ENCODE peak calls at places on chromosomes 16 and 17, in seven cellular contexts. One of them, this sample, is unnamed.

GRCh38 chr16:80948886-80949502 is 57.7 kb downstream of the CMC2 start:
- DNase-seq in sigmoid colon: no peak
- DNase-seq in HL-60: no peak
- DNase-seq in cardiac muscle cell: peak; percentile 54
- DNase-seq in endodermal cell: peak; percentile 93
- DNase-seq in kidney: no peak
- DNase-seq in lower lobe of right lung: peak; percentile 61
- DNase-seq in this sample: no peak

GRCh38 chr17:75181608-75182318 is 996 bp downstream of the SUMO2 start:
- DNase-seq in kidney: no peak
- DNase-seq in HL-60: no peak
- DNase-seq in endodermal cell: no peak
- DNase-seq in sigmoid colon: no peak
- DNase-seq in lower lobe of right lung: peak; percentile 51
- DNase-seq in cardiac muscle cell: peak; percentile 15
- DNase-seq in this sample: no peak

GRCh38 chr17:54947396-54947795 is 21.1 kb downstream of the COX11 start:
- DNase-seq in kidney: no peak
- DNase-seq in lower lobe of right lung: no peak
- DNase-seq in endodermal cell: no peak
- DNase-seq in sigmoid colon: no peak
- DNase-seq in cardiac muscle cell: no peak
- DNase-seq in HL-60: peak; percentile 47
- DNase-seq in this sample: no peak

GRCh38 chr16:5678371-5678770 is 580.8 kb upstream of the EEF2KMT start:
- DNase-seq in cardiac muscle cell: peak; percentile 70
- DNase-seq in kidney: no peak
- DNase-seq in lower lobe of right lung: no peak
- DNase-seq in endodermal cell: peak; percentile 88
- DNase-seq in HL-60: no peak
- DNase-seq in sigmoid colon: no peak
- DNase-seq in this sample: no peak

GRCh38 chr16:53829186-53829747 is 125.3 kb downstream of the FTO start:
- DNase-seq in HL-60: no peak
- DNase-seq in kidney: no peak
- DNase-seq in endodermal cell: no peak
- DNase-seq in cardiac muscle cell: no peak
- DNase-seq in sigmoid colon: no peak
- DNase-seq in lower lobe of right lung: no peak
- DNase-seq in this sample: no peak

GRCh38 chr17:73952498-73953205 is 250.8 kb upstream of the RPL38 start:
- DNase-seq in HL-60: no peak
- DNase-seq in sigmoid colon: no peak
- DNase-seq in cardiac muscle cell: peak; percentile 75
- DNase-seq in endodermal cell: peak; percentile 90
- DNase-seq in kidney: peak; percentile 67
- DNase-seq in lower lobe of right lung: peak; percentile 56
- DNase-seq in this sample: no peak

GRCh38 chr16:73232555-73233422 is 184.9 kb upstream of the ZFHX3 start:
- DNase-seq in sigmoid colon: peak; percentile 84
- DNase-seq in endodermal cell: peak; percentile 63
- DNase-seq in cardiac muscle cell: no peak
- DNase-seq in lower lobe of right lung: no peak
- DNase-seq in kidney: no peak
- DNase-seq in HL-60: no peak
- DNase-seq in this sample: peak; percentile 82

GRCh38 chr16:57689772-57690558 is 4.6 kb upstream of the DRC7 start:
- DNase-seq in endodermal cell: no peak
- DNase-seq in cardiac muscle cell: peak; percentile 18
- DNase-seq in kidney: no peak
- DNase-seq in lower lobe of right lung: no peak
- DNase-seq in sigmoid colon: peak; percentile 42
- DNase-seq in HL-60: peak; percentile 100
- DNase-seq in this sample: no peak

GRCh38 chr16:81586421-81586820 is 141.8 kb downstream of the CMIP start:
- DNase-seq in endodermal cell: no peak
- DNase-seq in lower lobe of right lung: no peak
- DNase-seq in HL-60: no peak
- DNase-seq in kidney: peak; percentile 4
- DNase-seq in sigmoid colon: no peak
- DNase-seq in cardiac muscle cell: peak; percentile 35
- DNase-seq in this sample: no peak

GRCh38 chr16:53041196-53041977 is 11.3 kb downstream of the CHD9NB start:
- DNase-seq in sigmoid colon: peak; percentile 87
- DNase-seq in HL-60: no peak
- DNase-seq in endodermal cell: peak; percentile 68
- DNase-seq in lower lobe of right lung: no peak
- DNase-seq in cardiac muscle cell: no peak
- DNase-seq in kidney: peak; percentile 84
- DNase-seq in this sample: no peak

GRCh38 chr17:21355586-21355985 is 20.6 kb upstream of the KCNJ12 start:
- DNase-seq in sigmoid colon: no peak
- DNase-seq in endodermal cell: no peak
- DNase-seq in kidney: peak; percentile 30
- DNase-seq in cardiac muscle cell: no peak
- DNase-seq in lower lobe of right lung: peak; percentile 24
- DNase-seq in HL-60: no peak
- DNase-seq in this sample: no peak

GRCh38 chr17:77455111-77455877 is 314.5 kb downstream of the SEC14L1 start:
- DNase-seq in endodermal cell: no peak
- DNase-seq in cardiac muscle cell: no peak
- DNase-seq in HL-60: no peak
- DNase-seq in sigmoid colon: no peak
- DNase-seq in lower lobe of right lung: no peak
- DNase-seq in kidney: no peak
- DNase-seq in this sample: no peak

GRCh38 chr16:9946022-9946720 is 236.1 kb downstream of the GRIN2A start:
- DNase-seq in lower lobe of right lung: no peak
- DNase-seq in kidney: no peak
- DNase-seq in cardiac muscle cell: no peak
- DNase-seq in endodermal cell: peak; percentile 62
- DNase-seq in HL-60: no peak
- DNase-seq in sigmoid colon: no peak
- DNase-seq in this sample: no peak

GRCh38 chr17:47204722-47205418 is 4.3 kb upstream of the MYL4 start:
- DNase-seq in endodermal cell: no peak
- DNase-seq in kidney: no peak
- DNase-seq in lower lobe of right lung: no peak
- DNase-seq in cardiac muscle cell: no peak
- DNase-seq in HL-60: no peak
- DNase-seq in sigmoid colon: no peak
- DNase-seq in this sample: no peak
- H3K4me3 ChIP-seq in endodermal cell: no peak overlapping the region
- H3K4me3 ChIP-seq in kidney: no peak overlapping the region
- H3K4me3 ChIP-seq in lower lobe of right lung: peak overlapping the region; percentile 10
- H3K4me3 ChIP-seq in cardiac muscle cell: no peak overlapping the region
- H3K4me3 ChIP-seq in HL-60: no peak overlapping the region
- H3K4me3 ChIP-seq in sigmoid colon: no peak overlapping the region
- H3K4me3 ChIP-seq in this sample: no peak overlapping the region

GRCh38 chr17:43431741-43432523 is 33.1 kb downstream of the ARL4D start:
- DNase-seq in HL-60: no peak
- DNase-seq in lower lobe of right lung: no peak
- DNase-seq in sigmoid colon: peak; percentile 75
- DNase-seq in kidney: peak; percentile 4
- DNase-seq in cardiac muscle cell: no peak
- DNase-seq in endodermal cell: no peak
- DNase-seq in this sample: no peak
- H3K4me3 ChIP-seq in HL-60: no peak overlapping the region
- H3K4me3 ChIP-seq in lower lobe of right lung: no peak overlapping the region
- H3K4me3 ChIP-seq in sigmoid colon: no peak overlapping the region
- H3K4me3 ChIP-seq in kidney: no peak overlapping the region
- H3K4me3 ChIP-seq in cardiac muscle cell: no peak overlapping the region
- H3K4me3 ChIP-seq in endodermal cell: no peak overlapping the region
- H3K4me3 ChIP-seq in this sample: no peak overlapping the region

GRCh38 chr17:7631398-7632380 is 1.8 kb downstream of the SHBG start:
- DNase-seq in endodermal cell: no peak
- DNase-seq in kidney: no peak
- DNase-seq in sigmoid colon: no peak
- DNase-seq in HL-60: no peak
- DNase-seq in lower lobe of right lung: no peak
- DNase-seq in cardiac muscle cell: no peak
- DNase-seq in this sample: no peak

GRCh38 chr17:7633093-7633492 is 3.2 kb downstream of the SHBG start:
- DNase-seq in sigmoid colon: no peak
- DNase-seq in cardiac muscle cell: no peak
- DNase-seq in endodermal cell: peak; percentile 69
- DNase-seq in kidney: no peak
- DNase-seq in HL-60: no peak
- DNase-seq in lower lobe of right lung: no peak
- DNase-seq in this sample: no peak

GRCh38 chr17:7632492-7632894 is 2.6 kb downstream of the SHBG start:
- DNase-seq in lower lobe of right lung: peak; percentile 48
- DNase-seq in kidney: no peak
- DNase-seq in cardiac muscle cell: peak; percentile 66
- DNase-seq in sigmoid colon: no peak
- DNase-seq in HL-60: no peak
- DNase-seq in endodermal cell: peak; percentile 88
- DNase-seq in this sample: no peak

GRCh38 chr17:7636192-7636591 is 6.3 kb downstream of the SHBG start:
- DNase-seq in lower lobe of right lung: no peak
- DNase-seq in kidney: no peak
- DNase-seq in sigmoid colon: no peak
- DNase-seq in endodermal cell: peak; percentile 52
- DNase-seq in cardiac muscle cell: no peak
- DNase-seq in HL-60: no peak
- DNase-seq in this sample: no peak

DNA sequence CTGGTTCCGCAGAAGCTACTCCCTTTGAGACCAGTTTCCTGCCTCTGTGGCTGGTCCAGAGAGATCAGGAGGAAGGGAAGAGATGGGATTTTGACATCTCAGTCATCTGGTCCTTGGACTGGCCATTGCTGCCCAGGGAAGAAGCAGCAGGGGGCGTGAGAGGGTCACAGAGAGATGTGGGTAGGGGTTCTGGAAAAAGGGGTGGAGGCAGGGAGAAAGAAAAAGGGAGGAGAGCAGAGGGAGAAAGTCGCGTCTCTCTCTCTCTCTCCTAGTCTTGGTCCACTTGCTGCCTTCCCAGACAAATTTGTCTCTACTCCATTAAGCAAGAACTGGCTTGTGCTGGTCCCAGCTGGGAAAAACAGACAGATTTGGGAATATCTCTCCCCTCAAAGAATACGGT is 4.4 kb downstream of the SHBG start:
- DNase-seq in sigmoid colon: no peak
- DNase-seq in endodermal cell: peak; percentile 97
- DNase-seq in lower lobe of right lung: no peak
- DNase-seq in kidney: peak; percentile 80
- DNase-seq in cardiac muscle cell: peak; percentile 87
- DNase-seq in HL-60: no peak
- DNase-seq in this sample: no peak
- H3K4me3 ChIP-seq in sigmoid colon: no peak overlapping the region
- H3K4me3 ChIP-seq in endodermal cell: no peak overlapping the region
- H3K4me3 ChIP-seq in lower lobe of right lung: no peak overlapping the region
- H3K4me3 ChIP-seq in kidney: no peak overlapping the region
- H3K4me3 ChIP-seq in cardiac muscle cell: no peak overlapping the region
- H3K4me3 ChIP-seq in HL-60: no peak overlapping the region
- H3K4me3 ChIP-seq in this sample: no peak overlapping the region

GRCh38 chr17:49968380-49969133 is 433 bp upstream of the DLX4 start:
- DNase-seq in lower lobe of right lung: peak; percentile 87
- DNase-seq in kidney: peak; percentile 88
- DNase-seq in HL-60: peak; percentile 82
- DNase-seq in endodermal cell: peak; percentile 98
- DNase-seq in cardiac muscle cell: peak; percentile 83
- DNase-seq in sigmoid colon: no peak
- DNase-seq in this sample: peak; percentile 22

GRCh38 chr17:49967621-49968379 is 1.2 kb upstream of the DLX4 start:
- DNase-seq in kidney: no peak
- DNase-seq in lower lobe of right lung: no peak
- DNase-seq in sigmoid colon: no peak
- DNase-seq in endodermal cell: no peak
- DNase-seq in cardiac muscle cell: no peak
- DNase-seq in HL-60: peak; percentile 15
- DNase-seq in this sample: no peak

GRCh38 chr17:49967205-49967604 is 1.8 kb upstream of the DLX4 start:
- DNase-seq in cardiac muscle cell: no peak
- DNase-seq in sigmoid colon: no peak
- DNase-seq in endodermal cell: no peak
- DNase-seq in HL-60: no peak
- DNase-seq in lower lobe of right lung: no peak
- DNase-seq in kidney: no peak
- DNase-seq in this sample: no peak

GRCh38 chr17:49965522-49965905 is 3.5 kb upstream of the DLX4 start:
- DNase-seq in endodermal cell: peak; percentile 73
- DNase-seq in kidney: no peak
- DNase-seq in sigmoid colon: no peak
- DNase-seq in HL-60: no peak
- DNase-seq in lower lobe of right lung: no peak
- DNase-seq in cardiac muscle cell: no peak
- DNase-seq in this sample: no peak

DNA sequence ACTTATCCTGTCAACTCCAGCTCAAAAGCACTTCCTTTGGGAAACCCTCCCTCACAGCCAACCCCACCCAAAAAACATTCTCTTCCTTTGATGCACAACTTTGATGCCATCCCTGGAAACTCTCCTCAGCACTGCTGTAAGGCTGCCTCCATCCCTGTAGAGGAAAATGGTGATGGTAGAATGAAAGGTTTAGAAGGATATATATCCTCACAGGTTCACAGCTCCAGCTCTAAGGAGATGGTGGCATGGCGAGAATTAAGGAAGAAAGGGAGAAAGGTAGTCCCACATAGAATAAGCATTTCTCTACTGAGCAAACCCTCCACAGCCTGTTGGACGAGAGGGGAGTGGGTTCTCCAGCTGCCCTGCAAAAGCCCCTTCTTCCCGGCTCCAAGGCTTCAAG is 2.2 kb upstream of the DLX4 start:
- DNase-seq in cardiac muscle cell: no peak
- DNase-seq in HL-60: no peak
- DNase-seq in sigmoid colon: no peak
- DNase-seq in endodermal cell: no peak
- DNase-seq in lower lobe of right lung: no peak
- DNase-seq in kidney: no peak
- DNase-seq in this sample: no peak
- H3K4me3 ChIP-seq in cardiac muscle cell: no peak overlapping the region
- H3K4me3 ChIP-seq in HL-60: no peak overlapping the region
- H3K4me3 ChIP-seq in sigmoid colon: no peak overlapping the region
- H3K4me3 ChIP-seq in endodermal cell: no peak overlapping the region
- H3K4me3 ChIP-seq in lower lobe of right lung: no peak overlapping the region
- H3K4me3 ChIP-seq in kidney: no peak overlapping the region
- H3K4me3 ChIP-seq in this sample: no peak overlapping the region

This sample was measured in HFF-Myc.